ENCODE peak calls at places on chromosome 7, in seven cellular contexts. J, X, L, I, Z, K and G are unnamed samples.

GRCh38 chr7:148698397-148699023 is at the start of gene CUL1:
- DNase-seq in J (no peak), I (peak), L (peak), X (peak), Z (peak), K (no peak), G (peak)

GRCh38 chr7:8418627-8419245 is 14.7 kb upstream of the NXPH1 start:
- DNase-seq in I (peak), L (peak), K (peak), J (peak), Z (no peak), X (peak), G (peak)

GRCh38 chr7:30710669-30711068 is 28.4 kb upstream of the CRHR2 start:
- DNase-seq in I (no peak), Z (no peak), L (no peak), X (no peak), K (no peak), J (no peak), G (no peak)

GRCh38 chr7:55411844-55412243 is 46.7 kb downstream of the LANCL2 start:
- DNase-seq in I (no peak), J (no peak), L (no peak), K (no peak), X (no peak), Z (no peak), G (no peak)

GRCh38 chr7:6090738-6091505 is 59.7 kb downstream of the ANKRD61 start:
- DNase-seq in Z (no peak), L (no peak), J (no peak), K (no peak), I (no peak), X (no peak), G (no peak)

GRCh38 chr7:134697487-134697886 is 50.8 kb downstream of the BPGM start:
- DNase-seq in Z (no peak), K (no peak), I (no peak), L (no peak), J (no peak), X (no peak), G (no peak)

GRCh38 chr7:155396661-155397060 is 61.3 kb upstream of the EN2 start:
- DNase-seq in Z (no peak), I (no peak), J (no peak), X (no peak), K (no peak), L (no peak), G (no peak)

GRCh38 chr7:130292682-130293257 is at the start of gene CPA4:
- DNase-seq in I (peak), K (peak), J (peak), L (peak), Z (no peak), X (peak), G (peak)

GRCh38 chr7:94368371-94368791 is 26.3 kb upstream of the COL1A2 start:
- DNase-seq in L (peak), X (peak), J (peak), I (peak), Z (no peak), K (no peak), G (peak)

GRCh38 chr7:126715076-126715475 is 537.7 kb downstream of the GRM8 start:
- DNase-seq in K (no peak), X (no peak), L (no peak), Z (no peak), J (no peak), I (no peak), G (no peak)

GRCh38 chr7:44587843-44588711 is 6.0 kb upstream of the TMED4 start:
- DNase-seq in J (no peak), I (no peak), K (no peak), X (peak), L (peak), Z (no peak), G (no peak)

GRCh38 chr7:114695182-114695581 is 226.7 kb upstream of the MDFIC start:
- DNase-seq in I (no peak), X (no peak), K (no peak), Z (no peak), L (no peak), J (no peak), G (no peak)

GRCh38 chr7:100881136-100881535 is 6.2 kb downstream of the SRRT start:
- DNase-seq in L (no peak), J (no peak), K (no peak), Z (peak), X (no peak), I (no peak), G (no peak)

GRCh38 chr7:77388055-77388454 is 28.1 kb downstream of the GSAP start:
- DNase-seq in L (no peak), X (no peak), J (no peak), I (no peak), K (no peak), Z (no peak), G (no peak)

GRCh38 chr7:140230862-140231778 is 54.3 kb upstream of the KDM7A start:
- DNase-seq in X (peak), I (peak), J (no peak), K (no peak), L (peak), Z (peak), G (peak)

GRCh38 chr7:120856198-120856597 is 1.7 kb downstream of the TSPAN12 start:
- DNase-seq in K (no peak), I (no peak), J (no peak), Z (no peak), X (no peak), L (no peak), G (no peak)

GRCh38 chr7:107694395-107694794 is 33.8 kb downstream of the SLC26A4 start:
- DNase-seq in J (no peak), L (peak), I (no peak), K (no peak), X (peak), Z (no peak), G (peak)

GRCh38 chr7:158042156-158042880 is 545.3 kb downstream of the PTPRN2 start:
- DNase-seq in Z (no peak), X (no peak), I (no peak), L (no peak), K (no peak), J (no peak), G (no peak)

GRCh38 chr7:84786073-84786472 is 400.8 kb downstream of the SEMA3D start:
- DNase-seq in L (no peak), Z (no peak), J (no peak), K (no peak), X (no peak), I (no peak), G (no peak)

GRCh38 chr7:52273685-52274610 is 761.5 kb upstream of the POM121L12 start:
- DNase-seq in I (no peak), K (no peak), L (no peak), X (no peak), Z (no peak), J (no peak), G (no peak)

GRCh38 chr7:91557789-91558396 is 293.7 kb downstream of the FZD1 start:
- DNase-seq in L (peak), K (peak), J (peak), Z (no peak), I (no peak), X (peak), G (peak)

GRCh38 chr7:128154519-128154918 is 86.6 kb upstream of the LEP start:
- DNase-seq in I (no peak), J (no peak), X (no peak), L (no peak), Z (no peak), K (no peak), G (no peak)

GRCh38 chr7:3154881-3155494 is 111.3 kb upstream of the CARD11 start:
- DNase-seq in J (no peak), Z (no peak), K (peak), L (peak), X (peak), I (no peak), G (peak)

GRCh38 chr7:896346-897075 is 20.2 kb downstream of the GET4 start:
- DNase-seq in I (no peak), L (no peak), X (no peak), J (no peak), Z (no peak), K (no peak), G (no peak)

GRCh38 chr7:112462236-112462635 is 12.0 kb downstream of the IFRD1 start:
- DNase-seq in J (no peak), L (peak), K (no peak), I (no peak), Z (no peak), X (peak), G (peak)